ENCODE peak calls at places on chromosomes 4 and X, in six cellular contexts. E is mesenchymal stem cell, L is H1, H is H9, Z is IMR-90, O is trophoblast cell. T is an unnamed sample.

GRCh38 chr4:600850-601515 is 24.4 kb upstream of the PDE6B start:
- DNase-seq in E (no peak), H (no peak), L (no peak), Z (no peak), O (no peak), T (no peak)

GRCh38 chrX:120774611-120775010 is 101.1 kb downstream of the CT47B1 start:
- DNase-seq in H (no peak), Z (no peak), E (no peak), L (no peak), O (no peak), T (no peak)

GRCh38 chr4:4761128-4761991 is 98.1 kb upstream of the MSX1 start:
- DNase-seq in O (no peak), Z (no peak), H (peak), L (peak), E (peak), T (peak)

GRCh38 chrX:123833387-123833786 is 26.5 kb upstream of the XIAP start:
- DNase-seq in E (peak), L (peak), H (peak), O (peak), Z (peak), T (peak)

GRCh38 chr4:37989398-37990260 is 29.4 kb downstream of the PTTG2 start:
- DNase-seq in Z (no peak), L (peak), O (no peak), H (no peak), E (no peak), T (no peak)

GRCh38 chr4:54226399-54227260 is 2.5 kb upstream of the PDGFRA start:
- DNase-seq in L (peak), H (peak), O (no peak), Z (peak), E (peak), T (peak)

GRCh38 chr4:140743194-140743931 is 12.8 kb downstream of the TBC1D9 start:
- DNase-seq in O (peak), Z (peak), E (peak), L (no peak), H (no peak), T (peak)

GRCh38 chr4:7721984-7722551 is 217.6 kb downstream of the AFAP1 start:
- DNase-seq in L (no peak), O (no peak), Z (no peak), E (no peak), H (no peak), T (no peak)

GRCh38 chr4:55078987-55079386 is 46.4 kb downstream of the KDR start:
- DNase-seq in O (peak), Z (peak), H (no peak), E (no peak), L (no peak), T (no peak)

GRCh38 chr4:6221851-6222760 is 21.8 kb upstream of the JAKMIP1 start:
- DNase-seq in Z (no peak), O (peak), H (peak), E (no peak), L (peak), T (peak)

GRCh38 chr4:159747983-159748382 is 645.1 kb downstream of the RAPGEF2 start:
- DNase-seq in E (no peak), O (no peak), L (no peak), Z (no peak), H (no peak), T (no peak)

GRCh38 chr4:107692197-107692596 is 27.8 kb downstream of the PAPSS1 start:
- DNase-seq in O (peak), Z (no peak), E (no peak), L (no peak), H (no peak), T (no peak)

GRCh38 chr4:149823770-149824221 is 8.2 kb upstream of the IQCM start:
- DNase-seq in Z (peak), E (peak), O (peak), H (no peak), L (no peak), T (no peak)

GRCh38 chr4:4296283-4296846 is 6.3 kb downstream of the ZBTB49 start:
- DNase-seq in H (no peak), L (no peak), Z (no peak), E (no peak), O (no peak), T (no peak)

GRCh38 chrX:30577362-30577961 is at the start of gene TASL:
- DNase-seq in Z (no peak), L (no peak), E (no peak), H (no peak), O (no peak), T (no peak)

GRCh38 chrX:39440734-39441305 is 639.6 kb downstream of the MID1IP1 start:
- DNase-seq in L (no peak), H (no peak), O (no peak), E (no peak), Z (no peak), T (no peak)

GRCh38 chrX:39437670-39438441 is 636.6 kb downstream of the MID1IP1 start:
- DNase-seq in E (no peak), H (no peak), Z (no peak), L (no peak), O (no peak), T (no peak)

GRCh38 chrX:39442332-39442731 is 641.1 kb downstream of the MID1IP1 start:
- DNase-seq in L (no peak), O (no peak), H (no peak), E (no peak), Z (no peak), T (no peak)

GRCh38 chrX:39439910-39440733 is 638.9 kb downstream of the MID1IP1 start:
- DNase-seq in E (no peak), Z (no peak), H (no peak), L (no peak), O (no peak), T (no peak)

GRCh38 chrX:39438603-39439602 is 637.6 kb downstream of the MID1IP1 start:
- DNase-seq in E (no peak), L (no peak), Z (no peak), O (no peak), H (no peak), T (no peak)
- H3K14ac ChIP-seq in E (no peak), L (no peak), Z (no peak), O (no peak), H (no peak), T (no peak)

DNA sequence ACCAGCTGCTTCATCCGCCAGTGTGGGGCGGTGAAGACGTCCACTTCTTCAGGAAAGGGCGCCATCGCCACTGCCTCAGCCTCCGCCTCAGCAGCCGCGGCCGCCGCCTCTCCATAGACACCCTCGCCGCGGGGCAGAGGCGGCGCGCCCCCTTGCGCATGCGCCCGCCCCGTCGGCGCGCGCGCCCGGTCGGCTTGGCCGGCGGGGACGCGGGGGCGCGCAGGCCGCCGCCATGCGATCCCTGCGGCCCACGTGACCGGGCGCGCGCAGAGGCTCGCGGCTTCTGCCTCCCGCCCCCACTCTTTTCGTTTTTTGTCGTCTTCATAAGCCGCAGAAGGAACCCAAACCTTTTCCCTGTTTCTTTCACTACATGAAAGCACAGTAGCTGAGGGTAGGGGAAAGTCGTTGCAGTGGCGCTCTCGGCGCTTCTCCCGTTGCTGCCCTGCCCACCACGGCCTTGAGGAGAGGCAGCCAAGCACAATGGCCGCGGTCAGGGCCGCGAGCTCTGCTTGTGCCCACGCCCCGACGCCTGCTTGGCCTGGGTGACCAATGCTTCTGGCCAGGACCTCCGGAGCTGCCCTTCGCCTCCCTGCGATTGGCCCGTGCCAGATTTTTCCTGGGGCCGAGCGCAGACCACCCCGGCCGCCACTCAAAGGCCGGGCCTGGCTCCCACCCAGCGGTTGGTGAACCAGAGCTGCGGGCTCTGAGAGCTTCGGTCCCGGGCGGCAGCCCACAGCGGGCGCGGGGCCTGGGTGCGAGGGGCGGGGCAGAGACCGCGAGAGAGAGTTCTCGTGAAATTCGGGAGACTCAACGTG is at the start of gene FBXL5:
- DNase-seq in H (peak), O (peak), Z (peak), E (peak), L (peak), T (peak)
- H3K18ac ChIP-seq in H (peak), O (peak), Z (peak), E (peak), L (peak), T (peak)

GRCh38 chr4:1726146-1726934 is 5.0 kb downstream of the TACC3 start:
- DNase-seq in L (peak), E (peak), O (peak), H (peak), Z (peak), T (peak)
- H3K14ac ChIP-seq in L (no peak), E (no peak), O (no peak), H (no peak), Z (peak), T (no peak)

GRCh38 chr4:92090887-92091286 is 212.9 kb upstream of the GRID2 start:
- DNase-seq in O (no peak), H (no peak), Z (no peak), E (no peak), L (no peak), T (no peak)
- H3K18ac ChIP-seq in O (no peak), H (no peak), Z (no peak), E (no peak), L (no peak), T (no peak)

GRCh38 chr4:105978684-105979296 is 83.5 kb downstream of the NPNT start:
- DNase-seq in L (no peak), H (no peak), Z (no peak), O (peak), E (peak), T (no peak)

GRCh38 chr4:105979506-105979905 is 84.2 kb downstream of the NPNT start:
- DNase-seq in O (peak), H (no peak), E (peak), L (no peak), Z (no peak), T (no peak)

GRCh38 chr4:105972946-105973621 is 77.8 kb downstream of the NPNT start:
- DNase-seq in H (no peak), E (no peak), Z (no peak), L (no peak), O (no peak), T (no peak)

GRCh38 chr4:105971032-105971431 is 75.8 kb downstream of the NPNT start:
- DNase-seq in L (no peak), E (no peak), H (no peak), O (no peak), Z (no peak), T (no peak)

GRCh38 chr4:105976913-105977312 is 81.6 kb downstream of the NPNT start:
- DNase-seq in H (no peak), Z (no peak), L (no peak), E (no peak), O (no peak), T (no peak)
- H3K14ac ChIP-seq in H (no peak), Z (no peak), L (no peak), E (no peak), O (no peak), T (no peak)

GRCh38 chr4:83284161-83285021 is at the start of gene COQ2:
- DNase-seq in E (peak), O (peak), L (peak), Z (peak), H (peak), T (peak)
- H3K18ac ChIP-seq in E (peak), O (peak), L (no peak), Z (peak), H (peak), T (peak)

GRCh38 chr4:137427411-137427810 is 104.9 kb downstream of the PCDH18 start:
- DNase-seq in H (no peak), Z (no peak), E (no peak), L (no peak), O (no peak), T (no peak)

GRCh38 chr4:137422666-137423065 is 109.6 kb downstream of the PCDH18 start:
- DNase-seq in L (no peak), H (no peak), Z (no peak), O (no peak), E (peak), T (no peak)

GRCh38 chr4:137420901-137421384 is 111.4 kb downstream of the PCDH18 start:
- DNase-seq in H (peak), E (no peak), L (no peak), O (no peak), Z (no peak), T (no peak)

GRCh38 chr4:137421796-137422195 is 110.5 kb downstream of the PCDH18 start:
- DNase-seq in E (peak), Z (peak), L (no peak), O (no peak), H (no peak), T (no peak)

GRCh38 chr4:137425281-137425680 is 107.0 kb downstream of the PCDH18 start:
- DNase-seq in H (no peak), Z (no peak), E (no peak), O (no peak), L (no peak), T (no peak)
- H3K14ac ChIP-seq in H (no peak), Z (no peak), E (no peak), O (no peak), L (no peak), T (no peak)

GRCh38 chr4:167897116-167897515 is 195.2 kb upstream of the ANXA10 start:
- DNase-seq in L (no peak), Z (peak), E (peak), O (peak), H (peak), T (peak)
- H3K18ac ChIP-seq in L (peak), Z (peak), E (peak), O (no peak), H (no peak), T (no peak)

GRCh38 chr4:127799711-127800110 is 17.6 kb downstream of the HSPA4L start:
- DNase-seq in L (no peak), O (no peak), E (no peak), H (no peak), Z (no peak), T (no peak)
- H3K14ac ChIP-seq in L (no peak), O (no peak), E (no peak), H (no peak), Z (no peak), T (no peak)

GRCh38 chr4:71195932-71196331 is 142.9 kb upstream of the SLC4A4 start:
- DNase-seq in H (peak), Z (peak), L (no peak), E (peak), O (peak), T (peak)

GRCh38 chr4:71201817-71202576 is 136.8 kb upstream of the SLC4A4 start:
- DNase-seq in O (no peak), Z (no peak), H (no peak), L (no peak), E (no peak), T (no peak)

GRCh38 chr4:71202703-71203102 is 136.1 kb upstream of the SLC4A4 start:
- DNase-seq in E (peak), Z (no peak), H (no peak), O (no peak), L (no peak), T (no peak)

GRCh38 chr4:71200944-71201533 is 137.8 kb upstream of the SLC4A4 start:
- DNase-seq in H (no peak), O (no peak), L (no peak), Z (no peak), E (no peak), T (no peak)

DNA sequence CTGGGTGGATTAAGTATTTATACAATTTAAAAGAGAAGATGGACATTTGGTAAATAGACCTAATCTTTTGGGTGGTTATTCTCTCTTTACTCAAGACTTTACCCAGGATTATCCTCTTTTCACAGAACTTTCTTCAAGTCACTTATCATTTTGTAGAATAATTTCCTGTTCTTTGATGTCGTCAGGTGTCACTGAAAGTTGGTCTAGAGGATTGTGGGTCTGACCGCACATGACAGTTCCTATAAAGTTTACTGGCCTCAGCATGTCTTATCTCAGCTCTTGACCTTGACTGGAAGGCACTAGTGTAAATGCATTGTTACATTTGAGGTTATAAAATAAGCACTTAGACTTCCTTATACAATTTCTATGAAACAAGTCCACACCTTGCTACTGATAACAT is 139.9 kb upstream of the SLC4A4 start:
- DNase-seq in Z (no peak), E (no peak), H (no peak), L (no peak), O (no peak), T (no peak)
- H3K18ac ChIP-seq in Z (no peak), E (no peak), H (no peak), L (no peak), O (no peak), T (no peak)